ENCODE peak calls at places on chromosomes 12 and 14, in ten cellular contexts. B is thoracic aorta, S is NCI-H1417, P is SW 1271, Y is DMS 273 treated with DMSO at 0.1 percent for 48 hours, R is ELF-1, G is AG10803, X is anterior cingulate cortex, C is nucleus accumbens, N is GM23248. L is an unnamed sample.

GRCh38 chr12:107681455-107681835 is 4.2 kb upstream of the PWP1 start:
- DNase-seq in S (no peak), G (no peak), Y (no peak), X (no peak), R (no peak), C (no peak), N (no peak), B (no peak), P (no peak), L (no peak)

GRCh38 chr12:201361-201760 is 12.6 kb downstream of the SLC6A12 start:
- DNase-seq in X (no peak), S (no peak), B (no peak), C (no peak), R (no peak), N (no peak), P (no peak), Y (no peak), G (no peak), L (no peak)

GRCh38 chr14:90381999-90382451 is 14.8 kb upstream of the CALM1 start:
- DNase-seq in C (no peak), S (peak; percentile 85), P (no peak), G (no peak), B (no peak), Y (no peak), N (peak; percentile 46), R (peak; percentile 61), X (no peak), L (peak; percentile 50)

GRCh38 chr14:98877065-98877464 is 394.9 kb downstream of the BCL11B start:
- DNase-seq in B (no peak), N (no peak), C (no peak), R (no peak), P (no peak), G (no peak), X (no peak), S (no peak), Y (no peak), L (no peak)

GRCh38 chr12:67456281-67456918 is 187.2 kb downstream of the CAND1 start:
- DNase-seq in C (no peak), G (peak; percentile 93), Y (peak; percentile 80), B (no peak), R (no peak), N (peak; percentile 89), P (no peak), S (peak; percentile 15), X (no peak), L (peak; percentile 87)

GRCh38 chr14:70856851-70857498 is 47.7 kb upstream of the MAP3K9 start:
- DNase-seq in R (no peak), S (no peak), X (no peak), P (peak; percentile 28), N (peak; percentile 90), G (peak; percentile 95), C (no peak), B (no peak), Y (no peak), L (no peak)

GRCh38 chr14:54364555-54365415 is 32.0 kb upstream of the CDKN3 start:
- DNase-seq in G (peak; percentile 89), P (no peak), C (no peak), R (no peak), S (no peak), X (no peak), B (peak; percentile 31), N (peak; percentile 81), Y (no peak), L (no peak)

GRCh38 chr12:121939190-121939589 is 20.8 kb downstream of the CFAP251 start:
- DNase-seq in P (no peak), Y (no peak), N (no peak), R (no peak), S (no peak), C (no peak), G (no peak), B (no peak), X (no peak), L (no peak)

GRCh38 chr12:15788266-15789214 is 648 bp downstream of the EPS8 start:
- DNase-seq in Y (no peak), P (no peak), N (peak; percentile 79), S (peak; percentile 73), C (peak; percentile 47), G (peak; percentile 52), X (no peak), B (no peak), R (peak; percentile 71), L (peak; percentile 62)

L was measured in NCI-H1694 treated with DMSO at 0.1 percent for 48 hours.